ENCODE peak calls at places on chromosomes 1 and 21, in five cellular contexts. Y is NCI-H345; G is amniotic stem cell; M is activated T-cell treated with anti-CD3 and anti-CD28 coated beads, Interleukin-2, amount 50 U/mL, for 72 hours; V is effector CD8-positive, alpha-beta T cell. U is an unnamed sample.

GRCh38 chr1:20463502-20463901 is 22.5 kb downstream of the CAMK2N1 start:
- DNase-seq in Y (no peak), M (no peak), V (no peak), G (no peak), U (no peak)

GRCh38 chr1:77104672-77105071 is 114.6 kb downstream of the PIGK start:
- DNase-seq in M (no peak), G (no peak), V (no peak), Y (no peak), U (no peak)

GRCh38 chr1:25657121-25657521 is 40.5 kb downstream of the MAN1C1 start:
- DNase-seq in Y (no peak), G (no peak), V (no peak), M (no peak), U (no peak)

GRCh38 chr21:45084121-45084520 is 9.7 kb downstream of the ADARB1 start:
- DNase-seq in V (no peak), Y (no peak), M (no peak), G (no peak), U (no peak)

GRCh38 chr1:198047913-198048312 is 108.9 kb upstream of the NEK7 start:
- DNase-seq in V (no peak), G (no peak), Y (no peak), M (no peak), U (no peak)

GRCh38 chr1:95453053-95453452 is 219.0 kb downstream of the RWDD3 start:
- DNase-seq in M (no peak), Y (no peak), V (no peak), G (no peak), U (no peak)

GRCh38 chr21:15425049-15425448 is 304.7 kb upstream of the USP25 start:
- DNase-seq in V (no peak), G (no peak), M (no peak), Y (no peak), U (no peak)

GRCh38 chr1:177589166-177589565 is 380.7 kb downstream of the SEC16B start:
- DNase-seq in V (no peak), G (no peak), M (no peak), Y (peak), U (no peak)

GRCh38 chr1:164902491-164902890 is 343.5 kb downstream of the PBX1 start:
- DNase-seq in G (no peak), Y (no peak), V (no peak), M (no peak), U (no peak)

GRCh38 chr1:214476229-214476957 is 75.0 kb downstream of the PTPN14 start:
- DNase-seq in G (no peak), M (no peak), Y (no peak), V (no peak), U (no peak)

GRCh38 chr1:113981962-113982931 is 3.0 kb downstream of the OLFML3 start:
- DNase-seq in V (no peak), G (no peak), Y (no peak), M (no peak), U (peak)

GRCh38 chr1:152029144-152029936 is 7.5 kb downstream of the S100A11 start:
- DNase-seq in M (peak), G (no peak), Y (no peak), V (no peak), U (no peak)

GRCh38 chr1:2230781-2231666 is 2.9 kb downstream of the SKI start:
- DNase-seq in G (no peak), Y (no peak), V (peak), M (peak), U (no peak)

GRCh38 chr1:4970532-4970931 is 316.1 kb downstream of the AJAP1 start:
- DNase-seq in V (no peak), Y (no peak), M (no peak), G (no peak), U (no peak)

GRCh38 chr1:212030936-212031528 is 4.3 kb downstream of the INTS7 start:
- DNase-seq in Y (peak), M (no peak), G (peak), V (no peak), U (peak)

GRCh38 chr1:200179781-200180160 is 152.3 kb downstream of the NR5A2 start:
- DNase-seq in M (no peak), V (no peak), Y (no peak), G (no peak), U (no peak)

GRCh38 chr1:100700586-100700985 is 19.0 kb upstream of the VCAM1 start:
- DNase-seq in G (no peak), Y (no peak), M (no peak), V (no peak), U (no peak)

GRCh38 chr1:239274242-239274830 is 112.0 kb upstream of the CHRM3 start:
- DNase-seq in V (no peak), Y (no peak), M (no peak), G (no peak), U (no peak)

GRCh38 chr1:151282883-151283725 is 1.0 kb downstream of the ZNF687 start:
- DNase-seq in G (peak), M (peak), Y (peak), V (no peak), U (no peak)

GRCh38 chr21:17967319-17967718 is 148.2 kb upstream of the C21orf91 start:
- DNase-seq in M (no peak), G (no peak), Y (no peak), V (no peak), U (no peak)

GRCh38 chr1:22749919-22750670 is 39.5 kb downstream of the EPHB2 start:
- DNase-seq in G (peak), V (no peak), Y (no peak), M (no peak), U (peak)

GRCh38 chr21:22314963-22315362 is 1316.8 kb downstream of the NCAM2 start:
- DNase-seq in M (no peak), G (no peak), V (no peak), Y (no peak), U (no peak)

GRCh38 chr1:180695282-180695681 is 63.5 kb downstream of the XPR1 start:
- DNase-seq in Y (no peak), G (no peak), M (no peak), V (no peak), U (no peak)

GRCh38 chr1:47720100-47720499 is 277.1 kb downstream of the TRABD2B start:
- DNase-seq in G (no peak), Y (no peak), V (no peak), M (no peak), U (no peak)

GRCh38 chr1:43933386-43934278 is at the start of gene ARTN:
- DNase-seq in V (no peak), Y (peak), G (no peak), M (peak), U (no peak)